ENCODE peak calls at places on chromosomes 1 and 21, in five cellular contexts. T is K562, X is IMR-90, U is HepG2, G is HCT116. I is an unnamed sample.

GRCh38 chr1:31549807-31550620 is 26.3 kb upstream of the TINAGL1 start:
- DNase-seq in T (no peak), X (no peak), U (peak; percentile 50), G (no peak), I (peak; percentile 5)

GRCh38 chr1:33784876-33785275 is 79.0 kb upstream of the HMGB4 start:
- DNase-seq in T (no peak), X (no peak), U (no peak), G (no peak), I (no peak)

GRCh38 chr21:15001773-15002647 is 62.8 kb downstream of the NRIP1 start:
- DNase-seq in T (no peak), X (no peak), U (no peak), G (no peak), I (no peak)

GRCh38 chr1:110829955-110830553 is 42.9 kb upstream of the CD53 start:
- DNase-seq in T (peak; percentile 59), X (peak; percentile 17), U (peak; percentile 54), G (peak; percentile 45), I (peak; percentile 9)

GRCh38 chr1:87200875-87201638 is 127.6 kb upstream of the LMO4 start:
- DNase-seq in T (no peak), X (no peak), U (no peak), G (no peak), I (no peak)

GRCh38 chr1:10634428-10635384 is 160.0 kb downstream of the PEX14 start:
- DNase-seq in T (no peak), X (no peak), U (no peak), G (no peak), I (no peak)

GRCh38 chr1:161848676-161849075 is 82.6 kb downstream of the ATF6 start:
- DNase-seq in T (no peak), X (no peak), U (no peak), G (no peak), I (peak; percentile 59)

GRCh38 chr1:89149229-89149628 is 23.3 kb upstream of the GBP2 start:
- DNase-seq in T (no peak), X (peak; percentile 43), U (peak; percentile 36), G (no peak), I (no peak)

GRCh38 chr1:30473920-30474817 is 249.2 kb downstream of the MATN1 start:
- DNase-seq in T (no peak), X (no peak), U (no peak), G (no peak), I (no peak)

GRCh38 chr1:212608956-212609700 is 567 bp downstream of the ATF3 start:
- DNase-seq in T (peak; percentile 68), X (no peak), U (peak; percentile 36), G (no peak), I (peak; percentile 72)

GRCh38 chr1:159146996-159147395 is 24.4 kb upstream of the CADM3 start:
- DNase-seq in T (no peak), X (no peak), U (no peak), G (no peak), I (no peak)

GRCh38 chr1:246153796-246154212 is 353.3 kb downstream of the SMYD3 start:
- DNase-seq in T (peak; percentile 27), X (peak; percentile 50), U (no peak), G (peak; percentile 84), I (no peak)

GRCh38 chr1:54499097-54500029 is 48.7 kb upstream of the ACOT11 start:
- DNase-seq in T (peak; percentile 48), X (peak; percentile 36), U (no peak), G (no peak), I (peak; percentile 65)

GRCh38 chr1:38221006-38221649 is 174.5 kb upstream of the POU3F1 start:
- DNase-seq in T (no peak), X (peak; percentile 29), U (no peak), G (no peak), I (peak; percentile 91)

GRCh38 chr1:183989078-183989577 is 48.4 kb downstream of the COLGALT2 start:
- DNase-seq in T (peak; percentile 58), X (peak; percentile 95), U (no peak), G (no peak), I (peak; percentile 61)

GRCh38 chr1:198657550-198658064 is 18.8 kb downstream of the PTPRC start:
- DNase-seq in T (no peak), X (peak; percentile 98), U (no peak), G (no peak), I (peak; percentile 96)

GRCh38 chr1:202160377-202160940 is at the start of gene PTPN7:
- DNase-seq in T (peak; percentile 67), X (no peak), U (no peak), G (no peak), I (no peak)

GRCh38 chr1:18953656-18954259 is 2.7 kb downstream of the IFFO2 start:
- DNase-seq in T (no peak), X (no peak), U (no peak), G (no peak), I (no peak)

GRCh38 chr1:57254006-57254405 is 169.9 kb downstream of the DAB1 start:
- DNase-seq in T (no peak), X (peak; percentile 32), U (no peak), G (no peak), I (peak; percentile 36)

GRCh38 chr1:172352435-172352834 is 68.0 kb upstream of the C1orf105 start:
- DNase-seq in T (no peak), X (peak; percentile 28), U (no peak), G (peak; percentile 73), I (peak; percentile 36)

GRCh38 chr1:18927082-18927653 is 24.8 kb upstream of the ALDH4A1 start:
- DNase-seq in T (no peak), X (no peak), U (no peak), G (no peak), I (no peak)

GRCh38 chr21:35963920-35964451 is 96.3 kb downstream of the SETD4 start:
- DNase-seq in T (no peak), X (peak; percentile 1), U (no peak), G (no peak), I (no peak)

GRCh38 chr1:62435231-62436038 is 1.4 kb upstream of the USP1 start:
- DNase-seq in T (no peak), X (no peak), U (no peak), G (peak; percentile 10), I (no peak)

GRCh38 chr1:230321341-230321740 is 104.8 kb downstream of the PGBD5 start:
- DNase-seq in T (no peak), X (no peak), U (no peak), G (no peak), I (no peak)

GRCh38 chr1:21816602-21817302 is 4.7 kb downstream of the LDLRAD2 start:
- DNase-seq in T (no peak), X (peak; percentile 81), U (peak; percentile 27), G (peak; percentile 18), I (peak; percentile 67)

GRCh38 chr1:21601278-21602048 is 67.7 kb downstream of the RAP1GAP start:
- DNase-seq in T (no peak), X (no peak), U (no peak), G (no peak), I (no peak)

GRCh38 chr1:7264101-7264500 is 478.8 kb downstream of the CAMTA1 start:
- DNase-seq in T (no peak), X (no peak), U (no peak), G (no peak), I (no peak)

GRCh38 chr1:65813956-65814355 is 21.3 kb downstream of the PDE4B start:
- DNase-seq in T (no peak), X (peak; percentile 49), U (no peak), G (no peak), I (peak; percentile 72)

GRCh38 chr21:14572206-14572780 is 26.2 kb upstream of the SAMSN1 start:
- DNase-seq in T (no peak), X (no peak), U (no peak), G (no peak), I (no peak)

GRCh38 chr1:61135286-61135685 is 52.9 kb downstream of the NFIA start:
- DNase-seq in T (no peak), X (no peak), U (no peak), G (no peak), I (no peak)

GRCh38 chr21:29301703-29302102 is 3.0 kb downstream of the BACH1 start:
- DNase-seq in T (no peak), X (no peak), U (no peak), G (no peak), I (no peak)
- H3K4me1 ChIP-seq in T (peaks cover 21% of the 10 kb centered on the region), X (peaks cover 14% of the 10 kb centered on the region), U (peaks cover 73% of the 10 kb centered on the region), G (peaks cover 10% of the 10 kb centered on the region), I (peaks cover 59% of the 10 kb centered on the region)

GRCh38 chr1:173445164-173445563 is 32.0 kb upstream of the PRDX6 start:
- DNase-seq in T (no peak), X (no peak), U (no peak), G (no peak), I (no peak)
- H3K9ac ChIP-seq in T (no peak overlapping the region), X (no peak overlapping the region), U (no peak overlapping the region), G (no peak overlapping the region), I (no peak overlapping the region)

GRCh38 chr21:39807738-39808137 is 59.5 kb upstream of the PCP4 start:
- DNase-seq in T (no peak), X (no peak), U (no peak), G (no peak), I (no peak)

GRCh38 chr21:39805983-39806382 is 61.0 kb downstream of the IGSF5 start:
- DNase-seq in T (no peak), X (no peak), U (no peak), G (no peak), I (no peak)

GRCh38 chr21:39802226-39802625 is 57.2 kb downstream of the IGSF5 start:
- DNase-seq in T (no peak), X (no peak), U (no peak), G (no peak), I (peak; percentile 10)

GRCh38 chr21:39803393-39803792 is 58.4 kb downstream of the IGSF5 start:
- DNase-seq in T (no peak), X (no peak), U (no peak), G (no peak), I (no peak)

GRCh38 chr21:39804264-39804663 is 59.3 kb downstream of the IGSF5 start:
- DNase-seq in T (no peak), X (no peak), U (no peak), G (no peak), I (no peak)
- H3K4me1 ChIP-seq in T (no peaks in the 10 kb centered on the region), X (no peaks in the 10 kb centered on the region), U (no peaks in the 10 kb centered on the region), G (no peaks in the 10 kb centered on the region), I (no peaks in the 10 kb centered on the region)

DNA sequence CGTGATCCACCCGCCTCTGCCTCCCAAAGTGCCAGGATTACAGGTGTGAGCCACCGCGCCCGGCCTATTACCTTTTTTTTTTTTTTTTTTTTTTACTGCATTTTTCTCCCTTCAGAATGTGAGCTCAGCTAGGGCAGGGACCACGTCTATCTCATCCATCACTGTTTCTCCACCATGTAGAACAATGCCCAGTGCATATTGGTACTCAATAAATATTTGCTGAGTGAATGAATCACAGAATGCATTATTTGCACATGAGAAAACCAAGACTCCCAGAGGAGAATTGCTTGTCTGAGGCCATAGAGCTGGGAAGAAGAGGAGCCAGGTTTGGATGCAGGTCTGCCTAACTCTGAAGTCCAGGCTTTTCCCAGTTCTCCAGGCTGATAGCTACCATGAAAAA is 8.2 kb upstream of the SLC9A1 start:
- DNase-seq in T (no peak), X (no peak), U (peak; percentile 67), G (no peak), I (no peak)
- H3K9ac ChIP-seq in T (no peak overlapping the region), X (no peak overlapping the region), U (no peak overlapping the region), G (no peak overlapping the region), I (no peak overlapping the region)

DNA sequence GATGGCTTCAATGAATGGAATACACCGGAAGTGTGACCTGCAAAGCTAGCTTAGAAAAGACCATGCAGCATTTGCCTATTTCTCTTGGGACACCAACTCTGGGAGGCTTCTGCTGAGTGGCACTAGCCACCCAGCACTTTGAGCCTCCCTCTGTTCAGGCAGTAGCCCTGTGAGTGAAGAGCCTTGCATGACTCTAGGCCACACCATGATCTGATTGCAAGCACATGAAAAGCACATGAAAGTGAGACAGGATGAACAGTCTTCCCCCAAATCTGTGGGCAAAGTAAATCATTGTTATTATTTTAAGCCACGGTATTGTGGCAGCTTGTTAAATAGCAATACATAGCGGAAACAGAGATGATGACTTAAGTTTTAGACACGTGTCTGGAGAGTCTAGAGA is 2.8 kb downstream of the CD48 start:
- DNase-seq in T (no peak), X (no peak), U (no peak), G (no peak), I (no peak)
- H3K4me1 ChIP-seq in T (no peaks in the 10 kb centered on the region), X (no peaks in the 10 kb centered on the region), U (no peaks in the 10 kb centered on the region), G (no peaks in the 10 kb centered on the region), I (no peaks in the 10 kb centered on the region)

I was measured in adipocyte.